ENCODE peak calls at places on chromosomes 13 and 19, in nine cellular contexts. P, H, T, E, D, Y, U, X and C are unnamed samples.

GRCh38 chr13:73902296-73902695 is 231.9 kb downstream of the KLF12 start:
- DNase-seq in T (no peak), P (no peak), H (no peak), D (no peak), E (no peak), U (no peak), X (no peak), Y (no peak), C (no peak)

GRCh38 chr19:36113895-36114762 is 546 bp downstream of the POLR2I start:
- DNase-seq in H (peak; percentile 32), Y (peak; percentile 70), U (no peak), T (peak; percentile 64), P (no peak), D (peak; percentile 34), X (peak; percentile 22), E (no peak), C (no peak)

GRCh38 chr13:39835253-39835652 is 179.8 kb downstream of the COG6 start:
- DNase-seq in D (no peak), U (no peak), E (no peak), X (no peak), P (no peak), H (no peak), T (no peak), Y (no peak), C (no peak)

GRCh38 chr19:8145969-8146368 is 3.4 kb downstream of the FBN3 start:
- DNase-seq in P (no peak), H (no peak), Y (no peak), X (peak; percentile 45), T (peak; percentile 89), D (no peak), U (no peak), E (no peak), C (no peak)

GRCh38 chr13:110915874-110916670 is 1.2 kb upstream of the ANKRD10 start:
- DNase-seq in H (no peak), P (no peak), X (no peak), U (no peak), E (no peak), D (no peak), T (no peak), Y (no peak), C (no peak)

GRCh38 chr13:105587786-105588185 is 947.7 kb downstream of the EFNB2 start:
- DNase-seq in T (no peak), P (no peak), E (no peak), D (no peak), X (no peak), H (no peak), Y (no peak), U (no peak), C (no peak)

GRCh38 chr19:31338069-31338767 is 11.0 kb downstream of the TSHZ3 start:
- DNase-seq in Y (peak; percentile 79), D (no peak), P (peak; percentile 84), T (peak; percentile 87), U (no peak), H (peak; percentile 59), X (peak; percentile 30), E (peak; percentile 72), C (peak; percentile 44)

GRCh38 chr13:24267283-24267682 is 42.1 kb upstream of the C1QTNF9 start:
- DNase-seq in Y (no peak), D (no peak), U (peak; percentile 70), X (no peak), T (no peak), P (no peak), H (no peak), E (no peak), C (no peak)

GRCh38 chr19:51467864-51468544 is 9.8 kb upstream of the SIGLEC8 start:
- DNase-seq in P (no peak), D (no peak), E (no peak), Y (peak; percentile 50), T (no peak), H (no peak), U (no peak), X (no peak), C (no peak)

GRCh38 chr13:75180805-75181455 is 301.0 kb downstream of the TBC1D4 start:
- DNase-seq in P (no peak), H (no peak), X (no peak), U (no peak), D (no peak), T (no peak), E (no peak), Y (no peak), C (no peak)

GRCh38 chr19:44653977-44654784 is 10.5 kb downstream of the PVR start:
- DNase-seq in P (peak; percentile 48), D (peak; percentile 65), H (peak; percentile 69), Y (peak; percentile 78), U (peak; percentile 74), X (peak; percentile 80), E (peak; percentile 84), T (peak; percentile 78), C (peak; percentile 71)

GRCh38 chr19:41144403-41144802 is 30.2 kb downstream of the CYP2F1 start:
- DNase-seq in E (peak; percentile 82), X (peak; percentile 83), P (peak; percentile 81), Y (peak; percentile 88), T (peak; percentile 89), D (peak; percentile 41), U (peak; percentile 86), H (peak; percentile 86), C (peak; percentile 69)

GRCh38 chr19:14567079-14567478 is 4.8 kb downstream of the NDUFB7 start:
- DNase-seq in P (no peak), D (no peak), E (no peak), T (no peak), X (no peak), U (no peak), Y (no peak), H (no peak), C (no peak)
- H3K4me1 ChIP-seq in P (peaks cover 6% of the 10 kb centered on the region), D (peaks cover 37% of the 10 kb centered on the region), E (peaks cover 24% of the 10 kb centered on the region), T (no peaks in the 10 kb centered on the region), X (peaks cover 19% of the 10 kb centered on the region), U (peaks cover 21% of the 10 kb centered on the region), Y (peaks cover 19% of the 10 kb centered on the region), H (no peaks in the 10 kb centered on the region), C (peaks cover 33% of the 10 kb centered on the region)

GRCh38 chr19:55645512-55645881 is 2.0 kb downstream of the ZNF581 start:
- DNase-seq in H (no peak), U (no peak), T (no peak), D (no peak), Y (no peak), P (no peak), E (peak; percentile 14), X (no peak), C (no peak)

GRCh38 chr19:55644191-55644833 is 863 bp downstream of the ZNF581 start:
- DNase-seq in X (no peak), Y (no peak), D (no peak), P (no peak), T (no peak), U (no peak), E (no peak), H (no peak), C (peak; percentile 7)

GRCh38 chr19:55643003-55643732 is at the start of gene ZNF581:
- DNase-seq in P (peak; percentile 80), U (peak; percentile 80), H (peak; percentile 75), Y (peak; percentile 87), X (peak; percentile 74), T (peak; percentile 71), D (peak; percentile 63), E (peak; percentile 83), C (peak; percentile 76)

GRCh38 chr19:55643733-55644116 is 276 bp downstream of the ZNF581 start:
- DNase-seq in D (no peak), H (no peak), Y (no peak), X (no peak), E (no peak), P (no peak), T (no peak), U (no peak), C (no peak)

GRCh38 chr19:55644842-55645511 is 1.5 kb downstream of the ZNF581 start:
- DNase-seq in T (no peak), X (no peak), U (no peak), H (no peak), D (no peak), Y (no peak), P (no peak), E (no peak), C (no peak)
- H3K4me1 ChIP-seq in T (no peaks in the 10 kb centered on the region), X (peaks cover 66% of the 10 kb centered on the region), U (peaks cover 50% of the 10 kb centered on the region), H (no peaks in the 10 kb centered on the region), D (peaks cover 54% of the 10 kb centered on the region), Y (peaks cover 17% of the 10 kb centered on the region), P (peaks cover 9% of the 10 kb centered on the region), E (peaks cover 44% of the 10 kb centered on the region), C (peaks cover 55% of the 10 kb centered on the region)

GRCh38 chr19:45878043-45878794 is 7.7 kb downstream of the IRF2BP1 start:
- DNase-seq in E (no peak), X (peak; percentile 96), D (peak; percentile 66), T (no peak), P (no peak), U (no peak), H (no peak), Y (no peak), C (no peak)

GRCh38 chr19:45881909-45882528 is 3.9 kb downstream of the IRF2BP1 start:
- DNase-seq in H (no peak), E (no peak), X (peak; percentile 87), P (no peak), U (no peak), Y (no peak), D (no peak), T (peak; percentile 76), C (no peak)

GRCh38 chr19:45881082-45881908 is 4.6 kb downstream of the IRF2BP1 start:
- DNase-seq in E (no peak), U (no peak), H (no peak), T (no peak), P (no peak), Y (no peak), X (peak; percentile 49), D (no peak), C (no peak)

GRCh38 chr19:45879055-45879454 is 6.9 kb downstream of the IRF2BP1 start:
- DNase-seq in H (no peak), T (no peak), E (no peak), P (no peak), Y (no peak), D (no peak), U (no peak), X (peak; percentile 52), C (no peak)

DNA sequence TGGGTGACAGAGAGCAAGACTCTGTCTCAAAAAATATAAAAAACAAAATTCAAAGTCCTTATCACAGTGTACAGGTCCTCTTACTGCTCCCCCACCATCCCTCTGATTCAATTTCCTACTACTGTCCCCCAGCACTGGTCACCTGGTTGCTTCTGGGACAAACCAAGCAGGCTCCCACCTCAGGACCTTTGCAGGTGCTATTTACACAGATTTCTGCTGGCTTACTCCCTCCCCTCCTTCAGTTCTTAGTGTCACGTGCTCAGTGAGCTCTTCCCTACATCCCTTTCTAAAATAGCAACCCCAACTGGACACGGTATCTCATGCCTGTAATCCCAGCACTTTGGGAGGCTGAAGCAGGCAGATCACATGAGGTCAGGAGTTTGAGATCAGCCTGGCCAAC is 6.0 kb downstream of the IRF2BP1 start:
- DNase-seq in D (no peak), P (no peak), Y (no peak), E (no peak), H (no peak), U (no peak), T (no peak), X (no peak), C (no peak)
- H3K4me1 ChIP-seq in D (peaks cover 35% of the 10 kb centered on the region), P (no peaks in the 10 kb centered on the region), Y (peaks cover 31% of the 10 kb centered on the region), E (peaks cover 26% of the 10 kb centered on the region), H (peaks cover 1% of the 10 kb centered on the region), U (peaks cover 46% of the 10 kb centered on the region), T (peaks cover 2% of the 10 kb centered on the region), X (peaks cover 96% of the 10 kb centered on the region), C (peaks cover 17% of the 10 kb centered on the region)

DNA sequence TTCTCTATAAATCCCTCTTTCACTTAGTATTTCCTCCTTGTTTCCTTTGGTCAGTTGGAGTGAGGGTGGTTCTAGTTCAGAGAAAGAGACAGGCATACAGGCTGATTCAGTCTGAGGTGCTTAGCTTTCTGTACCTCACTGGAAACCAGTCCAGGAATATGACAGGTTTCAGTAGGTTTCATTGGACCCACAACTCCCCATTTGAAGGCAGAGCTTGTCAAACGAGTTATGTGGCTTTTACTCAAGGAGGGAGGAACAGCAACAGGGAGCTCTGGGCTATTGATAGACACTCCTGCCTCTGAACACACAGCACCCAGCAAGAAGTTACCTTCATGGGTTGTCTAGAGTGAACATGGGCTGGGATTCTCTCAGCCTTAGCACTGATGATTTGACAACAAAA is 14.5 kb downstream of the ACTN4 start:
- DNase-seq in D (no peak), T (no peak), Y (no peak), X (peak; percentile 82), H (no peak), E (no peak), P (no peak), U (no peak), C (no peak)
- H3K4me1 ChIP-seq in D (peaks cover 98% of the 10 kb centered on the region), T (peaks cover 38% of the 10 kb centered on the region), Y (peaks cover 94% of the 10 kb centered on the region), X (peaks cover 100% of the 10 kb centered on the region), H (peaks cover 31% of the 10 kb centered on the region), E (peaks cover 95% of the 10 kb centered on the region), P (peaks cover 4% of the 10 kb centered on the region), U (peaks cover 93% of the 10 kb centered on the region), C (peaks cover 100% of the 10 kb centered on the region)